ENCODE peak calls at places on chromosomes 7 and 10, in six cellular contexts. U, N, F, G, V and O are unnamed samples.

GRCh38 chr10:132865236-132865635 is 77.1 kb downstream of the CFAP46 start:
- DNase-seq in U (no peak), N (no peak), F (no peak), G (no peak), V (no peak), O (no peak)

GRCh38 chr10:7787150-7787856 is 490 bp downstream of the KIN start:
- DNase-seq in U (no peak), N (no peak), F (peak; percentile 38), G (peak; percentile 76), V (peak; percentile 23), O (no peak)

GRCh38 chr10:123858039-123858740 is 33.4 kb downstream of the CPXM2 start:
- DNase-seq in U (no peak), N (no peak), F (peak; percentile 43), G (peak; percentile 78), V (no peak), O (no peak)

GRCh38 chr10:42979730-42980467 is 97.0 kb upstream of the RET start:
- DNase-seq in U (no peak), N (no peak), F (no peak), G (no peak), V (no peak), O (no peak)

GRCh38 chr7:35012155-35012554 is 25.1 kb downstream of the DPY19L1 start:
- DNase-seq in U (no peak), N (no peak), F (no peak), G (no peak), V (no peak), O (no peak)

GRCh38 chr10:97761331-97761865 is 10.4 kb downstream of the SFRP5 start:
- DNase-seq in U (no peak), N (no peak), F (no peak), G (no peak), V (no peak), O (no peak)

GRCh38 chr7:137862964-137863363 is 16.2 kb upstream of the DGKI start:
- DNase-seq in U (no peak), N (no peak), F (no peak), G (no peak), V (no peak), O (no peak)

GRCh38 chr10:120598377-120598776 is 141.3 kb downstream of the PLPP4 start:
- DNase-seq in U (no peak), N (no peak), F (no peak), G (no peak), V (no peak), O (no peak)

GRCh38 chr10:67697646-67698245 is 1.8 kb upstream of the CTNNA3 start:
- DNase-seq in U (no peak), N (peak; percentile 35), F (peak; percentile 16), G (peak; percentile 66), V (peak; percentile 80), O (peak; percentile 71)

GRCh38 chr7:130628901-130629300 is 39.6 kb downstream of the COPG2 start:
- DNase-seq in U (no peak), N (no peak), F (no peak), G (no peak), V (no peak), O (no peak)

GRCh38 chr10:77070892-77071595 is 566.6 kb downstream of the KCNMA1 start:
- DNase-seq in U (no peak), N (no peak), F (no peak), G (no peak), V (no peak), O (no peak)

GRCh38 chr7:127754457-127754856 is 102.5 kb downstream of the SND1 start:
- DNase-seq in U (no peak), N (no peak), F (no peak), G (no peak), V (no peak), O (no peak)

GRCh38 chr10:117391436-117392205 is 16.4 kb upstream of the PDZD8 start:
- DNase-seq in U (no peak), N (peak; percentile 77), F (no peak), G (peak; percentile 76), V (no peak), O (no peak)

DNA sequence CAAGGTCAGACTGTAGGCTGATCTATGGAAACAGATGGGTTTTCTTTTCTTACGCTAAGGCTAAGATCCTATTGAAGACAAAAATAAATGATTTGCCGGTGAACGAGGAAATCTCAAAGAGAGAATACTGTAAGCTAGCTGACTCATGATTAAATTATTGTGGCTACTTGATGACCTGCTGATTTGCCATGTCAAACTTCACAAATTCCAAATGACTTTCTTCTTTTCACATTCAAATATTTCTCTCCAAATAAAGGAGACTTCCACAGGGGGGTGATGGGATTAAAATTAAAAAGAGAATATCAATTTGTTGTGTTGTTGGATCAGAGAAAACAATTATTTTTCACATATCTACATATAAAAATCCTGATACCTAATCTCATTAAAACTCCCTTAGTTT is 860.6 kb upstream of the ZWINT start:
- DNase-seq in U (no peak), N (no peak), F (no peak), G (no peak), V (no peak), O (no peak)
- H3K27ac ChIP-seq in U (no peak overlapping the region), N (no peak overlapping the region), F (no peak overlapping the region), G (no peak overlapping the region), V (no peak overlapping the region), O (no peak overlapping the region)

GRCh38 chr7:135328526-135328925 is 94.9 kb downstream of the STRA8 start:
- DNase-seq in U (no peak), N (no peak), F (no peak), G (no peak), V (no peak), O (no peak)
- TF ChIP-seq EZH2 in U (no peak), N (no peak), F (no peak), G (no peak), V (no peak), O (no peak)

DNA sequence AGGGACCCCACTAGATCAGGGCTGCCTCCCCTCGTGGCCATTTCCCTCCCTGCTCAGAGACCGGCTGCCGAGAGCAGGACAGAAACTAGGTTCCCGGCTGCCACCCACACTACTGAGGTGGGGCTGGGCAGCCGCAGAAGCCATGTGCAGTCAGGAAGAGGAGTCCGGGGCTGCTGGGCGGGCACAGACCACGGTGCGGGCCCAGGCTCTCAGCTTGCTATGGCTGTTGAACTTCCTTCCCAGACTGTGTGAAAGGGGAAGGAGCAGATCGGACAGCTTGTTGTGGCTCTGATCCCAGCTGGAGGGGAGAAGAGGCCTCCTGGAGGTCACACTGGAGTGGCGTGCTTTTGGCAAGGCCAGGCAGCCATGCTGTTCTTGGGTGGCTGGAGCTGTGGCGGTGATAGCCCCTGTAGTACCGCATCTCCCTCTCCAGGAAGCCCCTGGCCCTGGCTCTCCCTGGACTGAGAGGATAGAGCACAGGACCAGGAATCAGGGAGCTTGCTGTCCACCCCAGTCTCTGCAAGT is 56.8 kb downstream of the HK1 start:
- DNase-seq in U (no peak), N (no peak), F (no peak), G (no peak), V (peak; percentile 62), O (no peak)
- H2AFZ ChIP-seq in U (peak overlapping the region; percentile 55), N (no peak overlapping the region), F (no peak overlapping the region), G (no peak overlapping the region), V (no peak overlapping the region), O (no peak overlapping the region)

GRCh38 chr10:96714856-96715255 is 5.5 kb downstream of the PIK3AP1 start:
- DNase-seq in U (no peak), N (no peak), F (no peak), G (no peak), V (no peak), O (no peak)

GRCh38 chr10:96714031-96714590 is 6.2 kb downstream of the PIK3AP1 start:
- DNase-seq in U (no peak), N (peak; percentile 54), F (peak; percentile 11), G (peak; percentile 64), V (no peak), O (no peak)

GRCh38 chr10:96709525-96709924 is 10.8 kb downstream of the PIK3AP1 start:
- DNase-seq in U (no peak), N (no peak), F (no peak), G (no peak), V (no peak), O (no peak)

GRCh38 chr10:96708456-96708855 is 11.9 kb downstream of the PIK3AP1 start:
- DNase-seq in U (no peak), N (no peak), F (no peak), G (no peak), V (no peak), O (no peak)

DNA sequence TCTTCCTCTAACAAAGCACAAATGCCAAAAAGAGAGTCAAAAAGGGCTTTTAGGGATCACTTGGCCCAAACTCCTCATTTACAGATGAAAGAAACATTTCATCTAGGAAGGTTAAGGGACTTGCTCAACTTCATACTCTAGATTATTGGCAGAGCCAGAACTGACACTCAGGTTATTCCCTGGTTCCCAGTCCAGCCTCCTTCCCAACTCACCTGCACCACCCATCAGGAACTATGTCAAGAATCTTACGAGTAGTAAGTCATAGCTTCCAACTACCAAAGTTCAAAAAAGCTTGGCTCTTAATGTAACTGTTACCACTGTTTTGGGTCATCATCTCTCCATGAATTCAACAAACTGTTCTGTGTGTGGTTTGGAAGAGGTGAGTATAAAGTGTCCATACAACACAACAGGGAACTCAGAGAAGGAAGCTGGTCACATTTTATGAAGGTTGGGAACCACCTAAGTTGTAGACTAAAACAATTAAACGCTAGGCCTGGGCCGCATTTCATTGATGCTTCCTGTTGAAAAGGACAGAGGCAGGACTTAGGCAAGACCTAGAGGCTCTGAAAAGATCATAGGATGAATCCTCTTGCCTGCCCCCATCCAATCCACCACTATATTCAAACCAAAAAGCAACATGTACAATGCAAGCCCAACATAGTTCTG is 9.1 kb downstream of the PIK3AP1 start:
- DNase-seq in U (no peak), N (no peak), F (no peak), G (no peak), V (no peak), O (no peak)
- H3K27ac ChIP-seq in U (no peak overlapping the region), N (no peak overlapping the region), F (no peak overlapping the region), G (no peak overlapping the region), V (no peak overlapping the region), O (no peak overlapping the region)

GRCh38 chr10:104333037-104333727 is 5.1 kb downstream of the ITPRIP start:
- DNase-seq in U (no peak), N (no peak), F (no peak), G (no peak), V (no peak), O (no peak)
- TF ChIP-seq EZH2 in U (no peak), N (no peak), F (no peak), G (no peak), V (no peak), O (no peak)

GRCh38 chr7:36790280-36790679 is 66.0 kb upstream of the AOAH start:
- DNase-seq in U (no peak), N (no peak), F (no peak), G (no peak), V (no peak), O (no peak)
- H2AFZ ChIP-seq in U (no peak overlapping the region), N (no peak overlapping the region), F (no peak overlapping the region), G (no peak overlapping the region), V (no peak overlapping the region), O (no peak overlapping the region)

DNA sequence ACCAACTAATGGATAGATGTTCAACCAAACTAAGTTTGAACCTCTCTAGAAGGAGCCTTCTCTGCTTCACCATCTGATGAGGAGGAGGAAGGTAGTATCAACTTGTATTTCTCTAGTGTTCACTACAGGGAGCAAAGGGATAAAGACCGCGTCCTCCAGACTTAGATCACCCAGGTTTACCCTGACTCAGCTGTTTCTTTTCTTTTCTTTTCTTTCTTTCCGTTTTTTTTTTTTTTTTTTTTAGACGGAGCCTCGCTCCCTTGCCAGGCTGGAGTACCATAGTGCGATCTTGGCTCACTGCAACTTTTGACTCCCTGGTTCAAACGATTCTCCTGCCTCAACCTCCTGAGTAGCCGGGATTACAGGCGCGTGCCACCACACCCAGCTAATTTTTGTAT is 59.8 kb downstream of the C10orf105 start:
- DNase-seq in U (no peak), N (no peak), F (no peak), G (no peak), V (no peak), O (no peak)
- H3K27ac ChIP-seq in U (no peak overlapping the region), N (no peak overlapping the region), F (no peak overlapping the region), G (no peak overlapping the region), V (no peak overlapping the region), O (no peak overlapping the region)